ENCODE peak calls at places on chromosome 4, in four cellular contexts. F is K562, V is HEK293T, S is GM12878. I is an unnamed sample.
A peak's percentile ranks its signal among the peaks of the same experiment; 100 is the strongest.

GRCh38 chr4:153082322-153083301 is 121.6 kb upstream of the TRIM2 start:
- DNase-seq in V (no peak), F (no peak), S (no peak), I (no peak)

GRCh38 chr4:150950657-150951056 is 64.4 kb downstream of the LRBA start:
- DNase-seq in V (no peak), S (no peak), F (no peak), I (peak; percentile 21)

GRCh38 chr4:106344324-106344970 is 24.1 kb downstream of the GIMD1 start:
- DNase-seq in F (no peak), V (no peak), S (no peak), I (peak; percentile 82)

GRCh38 chr4:138898282-138898681 is 117.3 kb upstream of the NOCT start:
- DNase-seq in F (no peak), V (no peak), S (no peak), I (no peak)

GRCh38 chr4:111126340-111126739 is 503.5 kb upstream of the PITX2 start:
- DNase-seq in S (no peak), V (no peak), F (no peak), I (no peak)

GRCh38 chr4:81376720-81377119 is 95.0 kb downstream of the RASGEF1B start:
- DNase-seq in S (no peak), F (no peak), V (no peak), I (no peak)

GRCh38 chr4:61533140-61533539 is 333.0 kb downstream of the ADGRL3 start:
- DNase-seq in V (no peak), S (no peak), F (no peak), I (no peak)

GRCh38 chr4:166091146-166091545 is 218.1 kb downstream of the TLL1 start:
- DNase-seq in F (no peak), S (no peak), V (no peak), I (no peak)

GRCh38 chr4:173511787-173512361 is 18.2 kb downstream of the HAND2 start:
- DNase-seq in V (no peak), S (no peak), F (no peak), I (no peak)

DNA sequence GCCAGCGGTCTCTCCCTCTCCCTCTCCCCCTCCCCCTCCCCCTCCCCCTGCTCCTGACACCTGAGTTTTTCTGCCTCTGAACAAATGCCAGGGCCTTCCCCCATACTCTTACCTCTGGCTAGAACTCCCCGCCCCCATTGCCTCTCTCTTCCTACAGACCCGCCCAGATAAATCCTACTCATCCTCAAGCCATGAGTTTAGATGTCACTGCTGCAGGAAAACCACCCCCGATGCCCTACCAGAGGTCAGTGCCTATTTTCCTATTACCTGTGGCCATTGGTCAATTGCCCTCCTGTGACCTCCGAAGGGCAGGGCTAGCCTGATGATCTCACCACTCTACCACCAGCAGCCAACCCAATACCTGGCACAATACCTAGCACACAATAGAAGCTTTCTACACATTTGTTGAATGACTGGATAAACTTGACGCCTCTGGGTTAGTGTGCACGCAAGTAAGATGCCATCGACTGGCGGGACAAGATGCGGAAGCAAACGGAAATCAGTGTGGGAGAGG is 43.7 kb downstream of the SLC2A9 start:
- DNase-seq in S (no peak), F (no peak), V (no peak), I (no peak)
- TF ChIP-seq FOXK2 in S (no peak), F (no peak), V (no peak), I (no peak)

DNA sequence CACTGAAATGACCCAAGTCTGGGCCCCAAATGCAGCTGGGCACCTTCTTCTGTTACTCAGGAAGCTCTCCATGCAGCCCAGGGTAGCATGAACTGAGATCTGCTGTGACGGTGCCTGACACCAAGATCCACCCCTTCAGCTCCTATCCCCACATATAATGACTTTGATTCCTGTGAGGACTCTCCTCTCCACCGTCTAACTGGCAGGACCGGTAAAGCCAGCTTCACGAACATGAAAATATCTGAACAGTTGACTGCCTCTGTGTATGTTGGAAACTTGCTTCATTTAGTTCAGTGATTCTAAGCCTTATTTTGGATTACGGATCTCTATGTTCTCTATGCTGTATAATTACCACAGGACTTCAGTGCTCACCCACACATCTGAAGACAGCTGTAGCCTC is 115.5 kb upstream of the TMEM150C start:
- DNase-seq in F (no peak), V (no peak), S (no peak), I (no peak)
- TF ChIP-seq FOXK2 in F (no peak), V (no peak), S (no peak), I (no peak)

DNA sequence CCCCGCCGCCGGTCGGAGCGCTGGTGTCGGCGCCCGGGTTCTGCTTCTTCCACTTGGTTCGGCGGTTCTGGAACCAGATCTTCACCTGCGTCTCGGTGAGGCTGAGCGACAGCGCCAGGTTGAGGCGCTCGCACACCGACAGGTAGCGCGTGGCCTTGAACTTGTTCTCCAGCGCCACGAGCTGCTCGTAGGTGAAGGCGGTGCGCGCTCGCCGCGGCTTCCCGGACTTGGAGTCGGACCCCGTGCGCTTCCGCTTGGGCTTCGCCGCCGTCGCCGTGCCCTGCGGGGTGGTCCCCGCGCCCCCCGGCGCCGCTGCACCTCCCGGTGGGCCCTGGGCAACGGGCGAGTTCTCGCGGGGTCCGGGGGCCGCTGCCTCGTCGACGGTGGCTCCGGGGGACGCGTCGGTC is 3.1 kb downstream of the NKX1-1 start:
- DNase-seq in V (no peak), S (no peak), F (no peak), I (no peak)
- TF ChIP-seq FOXK2 in V (no peak), S (no peak), F (no peak), I (no peak)

GRCh38 chr4:147825451-147826287 is 93.8 kb downstream of the ARHGAP10 start:
- DNase-seq in S (no peak), V (peak; percentile 15), F (no peak), I (no peak)

GRCh38 chr4:147828361-147828760 is 96.5 kb downstream of the ARHGAP10 start:
- DNase-seq in S (no peak), V (no peak), F (no peak), I (no peak)

GRCh38 chr4:147824884-147825283 is 93.0 kb downstream of the ARHGAP10 start:
- DNase-seq in S (no peak), V (no peak), F (no peak), I (no peak)

GRCh38 chr4:147824316-147824715 is 92.4 kb downstream of the ARHGAP10 start:
- DNase-seq in F (no peak), S (no peak), V (no peak), I (no peak)

DNA sequence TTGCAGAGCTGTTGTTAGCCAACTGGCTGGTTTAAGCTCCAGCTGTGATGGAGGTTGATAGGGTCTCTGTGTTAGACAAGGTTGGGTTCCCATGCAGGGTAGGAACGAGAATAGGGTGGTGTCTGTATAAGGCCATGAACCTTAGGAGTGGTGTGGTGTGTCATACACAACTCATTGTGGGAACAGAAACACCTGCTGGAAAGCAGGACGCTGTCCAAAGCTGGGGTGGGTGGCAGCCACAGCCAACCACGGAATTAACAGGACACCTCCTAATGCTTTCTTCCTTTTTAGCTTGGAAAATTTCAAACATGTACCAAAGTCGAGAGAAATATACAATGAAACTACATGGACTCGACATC is 94.4 kb downstream of the ARHGAP10 start:
- DNase-seq in S (no peak), V (no peak), F (no peak), I (no peak)
- TF ChIP-seq FOXK2 in S (no peak), V (no peak), F (no peak), I (no peak)

I was measured in HepG2.